ENCODE peak calls at places on chromosomes 2 and 18, in nine cellular contexts. One of them, this sample, is unnamed.
A peak's percentile ranks its signal among the peaks of the same experiment; 100 is the strongest.

GRCh38 chr2:144230057-144230451 is 289.9 kb downstream of the ZEB2 start:
- DNase-seq in left lung: no peak
- DNase-seq in choroid plexus epithelial cell: no peak
- DNase-seq in thoracic aorta: no peak
- DNase-seq in pancreas: no peak
- DNase-seq in AG04449: no peak
- DNase-seq in astrocyte of the spinal cord: no peak
- DNase-seq in fibroblast of lung: peak; percentile 19
- DNase-seq in DND-41: no peak
- DNase-seq in this sample: no peak

GRCh38 chr2:217647925-217648324 is 354.9 kb downstream of the TNS1 start:
- DNase-seq in left lung: no peak
- DNase-seq in choroid plexus epithelial cell: no peak
- DNase-seq in thoracic aorta: no peak
- DNase-seq in pancreas: no peak
- DNase-seq in AG04449: no peak
- DNase-seq in astrocyte of the spinal cord: no peak
- DNase-seq in fibroblast of lung: no peak
- DNase-seq in DND-41: no peak
- DNase-seq in this sample: no peak

GRCh38 chr18:11327656-11328055 is 178.3 kb upstream of the PIEZO2 start:
- DNase-seq in left lung: no peak
- DNase-seq in choroid plexus epithelial cell: peak; percentile 33
- DNase-seq in thoracic aorta: peak; percentile 23
- DNase-seq in pancreas: no peak
- DNase-seq in AG04449: no peak
- DNase-seq in astrocyte of the spinal cord: peak; percentile 60
- DNase-seq in fibroblast of lung: peak; percentile 48
- DNase-seq in DND-41: no peak
- DNase-seq in this sample: no peak

GRCh38 chr2:229539628-229540027 is 174.7 kb downstream of the DNER start:
- DNase-seq in left lung: no peak
- DNase-seq in choroid plexus epithelial cell: peak; percentile 67
- DNase-seq in thoracic aorta: no peak
- DNase-seq in pancreas: no peak
- DNase-seq in AG04449: no peak
- DNase-seq in astrocyte of the spinal cord: peak; percentile 75
- DNase-seq in fibroblast of lung: no peak
- DNase-seq in DND-41: no peak
- DNase-seq in this sample: peak; percentile 44

GRCh38 chr18:57837917-57838548 is 34.9 kb upstream of the ATP8B1 start:
- DNase-seq in left lung: no peak
- DNase-seq in choroid plexus epithelial cell: peak; percentile 66
- DNase-seq in thoracic aorta: no peak
- DNase-seq in pancreas: no peak
- DNase-seq in AG04449: no peak
- DNase-seq in astrocyte of the spinal cord: peak; percentile 8
- DNase-seq in fibroblast of lung: no peak
- DNase-seq in DND-41: no peak
- DNase-seq in this sample: no peak

GRCh38 chr2:211114826-211115450 is 558.5 kb downstream of the CPS1 start:
- DNase-seq in left lung: no peak
- DNase-seq in choroid plexus epithelial cell: peak; percentile 23
- DNase-seq in thoracic aorta: no peak
- DNase-seq in pancreas: no peak
- DNase-seq in AG04449: no peak
- DNase-seq in astrocyte of the spinal cord: peak; percentile 49
- DNase-seq in fibroblast of lung: peak; percentile 0
- DNase-seq in DND-41: no peak
- DNase-seq in this sample: no peak

GRCh38 chr2:183207110-183207509 is 82.9 kb downstream of the NUP35 start:
- DNase-seq in left lung: no peak
- DNase-seq in choroid plexus epithelial cell: peak; percentile 70
- DNase-seq in thoracic aorta: no peak
- DNase-seq in pancreas: no peak
- DNase-seq in AG04449: no peak
- DNase-seq in astrocyte of the spinal cord: peak; percentile 73
- DNase-seq in fibroblast of lung: no peak
- DNase-seq in DND-41: no peak
- DNase-seq in this sample: no peak

GRCh38 chr2:37653805-37654378 is 17.6 kb downstream of the CDC42EP3 start:
- DNase-seq in left lung: peak; percentile 81
- DNase-seq in choroid plexus epithelial cell: no peak
- DNase-seq in thoracic aorta: no peak
- DNase-seq in pancreas: no peak
- DNase-seq in AG04449: no peak
- DNase-seq in astrocyte of the spinal cord: no peak
- DNase-seq in fibroblast of lung: no peak
- DNase-seq in DND-41: no peak
- DNase-seq in this sample: peak; percentile 82

GRCh38 chr2:229920011-229920781 is 1.6 kb downstream of the TRIP12 start:
- DNase-seq in left lung: no peak
- DNase-seq in choroid plexus epithelial cell: peak; percentile 41
- DNase-seq in thoracic aorta: no peak
- DNase-seq in pancreas: no peak
- DNase-seq in AG04449: no peak
- DNase-seq in astrocyte of the spinal cord: peak; percentile 37
- DNase-seq in fibroblast of lung: peak; percentile 5
- DNase-seq in DND-41: peak; percentile 28
- DNase-seq in this sample: no peak

GRCh38 chr2:118459425-118459824 is 371.2 kb downstream of the INSIG2 start:
- DNase-seq in left lung: no peak
- DNase-seq in choroid plexus epithelial cell: no peak
- DNase-seq in thoracic aorta: no peak
- DNase-seq in pancreas: no peak
- DNase-seq in AG04449: no peak
- DNase-seq in astrocyte of the spinal cord: no peak
- DNase-seq in fibroblast of lung: no peak
- DNase-seq in DND-41: no peak
- DNase-seq in this sample: no peak

GRCh38 chr2:75810931-75811330 is 100.2 kb upstream of the GCFC2 start:
- DNase-seq in left lung: no peak
- DNase-seq in choroid plexus epithelial cell: no peak
- DNase-seq in thoracic aorta: no peak
- DNase-seq in pancreas: no peak
- DNase-seq in AG04449: no peak
- DNase-seq in astrocyte of the spinal cord: no peak
- DNase-seq in fibroblast of lung: no peak
- DNase-seq in DND-41: no peak
- DNase-seq in this sample: peak; percentile 70
- H3K4me3 ChIP-seq in left lung: no peak overlapping the region
- H3K4me3 ChIP-seq in choroid plexus epithelial cell: no peak overlapping the region
- H3K4me3 ChIP-seq in thoracic aorta: no peak overlapping the region
- H3K4me3 ChIP-seq in pancreas: no peak overlapping the region
- H3K4me3 ChIP-seq in AG04449: no peak overlapping the region
- H3K4me3 ChIP-seq in astrocyte of the spinal cord: no peak overlapping the region
- H3K4me3 ChIP-seq in fibroblast of lung: no peak overlapping the region
- H3K4me3 ChIP-seq in DND-41: no peak overlapping the region
- H3K4me3 ChIP-seq in this sample: no peak overlapping the region

DNA sequence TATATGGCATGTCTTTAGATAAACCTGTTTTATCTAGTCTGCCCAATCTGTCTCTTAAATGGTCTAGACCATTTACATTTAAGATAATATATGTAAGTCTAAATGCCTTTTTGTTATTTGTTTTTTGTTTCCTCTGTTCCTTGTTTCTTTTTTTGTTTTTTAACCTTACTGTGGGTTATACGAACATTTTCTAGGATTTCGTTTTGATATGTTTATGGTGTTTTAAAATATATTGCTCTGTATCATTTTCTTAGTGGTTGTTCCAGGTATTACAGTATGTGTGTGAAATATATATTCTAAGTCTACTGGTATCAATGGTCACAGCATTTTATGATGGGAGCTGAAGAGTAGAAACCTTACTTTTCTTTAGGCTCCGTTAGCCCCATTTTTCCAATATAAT is 13.4 kb downstream of the BCL2L11 start:
- DNase-seq in left lung: no peak
- DNase-seq in choroid plexus epithelial cell: no peak
- DNase-seq in thoracic aorta: no peak
- DNase-seq in pancreas: no peak
- DNase-seq in AG04449: no peak
- DNase-seq in astrocyte of the spinal cord: no peak
- DNase-seq in fibroblast of lung: no peak
- DNase-seq in DND-41: no peak
- DNase-seq in this sample: no peak
- TF ChIP-seq CTCF in left lung: no peak
- TF ChIP-seq CTCF in choroid plexus epithelial cell: no peak
- TF ChIP-seq CTCF in thoracic aorta: peak; percentile 25
- TF ChIP-seq CTCF in pancreas: peak; percentile 25
- TF ChIP-seq CTCF in AG04449: no peak
- TF ChIP-seq CTCF in astrocyte of the spinal cord: no peak
- TF ChIP-seq CTCF in fibroblast of lung: no peak
- TF ChIP-seq CTCF in DND-41: no peak
- TF ChIP-seq CTCF in this sample: no peak

DNA sequence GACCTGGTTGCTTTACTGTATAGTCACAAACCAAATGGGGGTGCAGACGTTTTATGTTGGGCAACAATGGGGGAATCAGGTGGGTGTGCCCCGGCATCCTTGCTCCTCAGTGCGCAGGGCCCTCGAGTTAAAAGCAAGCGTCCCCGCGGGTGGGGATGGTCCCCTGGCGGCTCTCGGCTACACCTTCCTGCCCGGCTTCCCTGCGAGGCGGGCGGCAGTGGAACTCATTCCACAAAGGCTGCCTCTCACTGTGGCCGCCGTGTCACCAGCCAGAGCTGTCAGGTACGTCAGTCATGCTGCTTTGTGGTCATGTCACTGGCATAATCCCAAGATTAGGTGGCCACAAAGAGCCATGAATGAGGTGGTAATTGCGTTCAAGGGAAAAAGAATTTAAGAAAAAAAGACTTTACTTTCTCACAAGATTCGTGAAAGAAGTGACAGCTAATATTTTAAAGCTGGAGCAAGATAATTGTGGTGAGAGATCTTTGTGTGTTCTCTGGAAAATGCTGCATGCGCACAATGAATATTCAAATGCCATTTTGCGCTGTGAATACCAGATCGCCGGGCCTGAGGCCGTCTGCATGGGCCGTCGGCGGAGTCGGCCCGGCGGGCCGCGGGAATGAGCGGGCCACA is 82.4 kb upstream of the LDLRAD4 start:
- DNase-seq in left lung: peak; percentile 81
- DNase-seq in choroid plexus epithelial cell: peak; percentile 21
- DNase-seq in thoracic aorta: no peak
- DNase-seq in pancreas: no peak
- DNase-seq in AG04449: no peak
- DNase-seq in astrocyte of the spinal cord: peak; percentile 19
- DNase-seq in fibroblast of lung: no peak
- DNase-seq in DND-41: peak; percentile 73
- DNase-seq in this sample: peak; percentile 8
- H3K4me3 ChIP-seq in left lung: peak overlapping the region; percentile 65
- H3K4me3 ChIP-seq in choroid plexus epithelial cell: peak overlapping the region; percentile 60
- H3K4me3 ChIP-seq in thoracic aorta: peak overlapping the region; percentile 83
- H3K4me3 ChIP-seq in pancreas: peak overlapping the region; percentile 51
- H3K4me3 ChIP-seq in AG04449: peak overlapping the region; percentile 59
- H3K4me3 ChIP-seq in astrocyte of the spinal cord: peak overlapping the region; percentile 44
- H3K4me3 ChIP-seq in fibroblast of lung: no peak overlapping the region
- H3K4me3 ChIP-seq in DND-41: peak overlapping the region; percentile 82
- H3K4me3 ChIP-seq in this sample: peak overlapping the region; percentile 47

GRCh38 chr2:108217211-108217610 is 22.6 kb upstream of the SULT1C3 start:
- DNase-seq in left lung: no peak
- DNase-seq in choroid plexus epithelial cell: peak; percentile 23
- DNase-seq in thoracic aorta: no peak
- DNase-seq in pancreas: no peak
- DNase-seq in AG04449: no peak
- DNase-seq in astrocyte of the spinal cord: no peak
- DNase-seq in fibroblast of lung: no peak
- DNase-seq in DND-41: no peak
- DNase-seq in this sample: peak; percentile 59

GRCh38 chr2:108212671-108213070 is 27.1 kb upstream of the SULT1C3 start:
- DNase-seq in left lung: no peak
- DNase-seq in choroid plexus epithelial cell: no peak
- DNase-seq in thoracic aorta: no peak
- DNase-seq in pancreas: no peak
- DNase-seq in AG04449: no peak
- DNase-seq in astrocyte of the spinal cord: no peak
- DNase-seq in fibroblast of lung: no peak
- DNase-seq in DND-41: no peak
- DNase-seq in this sample: peak; percentile 89

GRCh38 chr2:108220191-108220590 is 19.6 kb upstream of the SULT1C3 start:
- DNase-seq in left lung: no peak
- DNase-seq in choroid plexus epithelial cell: no peak
- DNase-seq in thoracic aorta: no peak
- DNase-seq in pancreas: no peak
- DNase-seq in AG04449: no peak
- DNase-seq in astrocyte of the spinal cord: no peak
- DNase-seq in fibroblast of lung: no peak
- DNase-seq in DND-41: no peak
- DNase-seq in this sample: no peak

GRCh38 chr2:108219688-108220087 is 20.1 kb upstream of the SULT1C3 start:
- DNase-seq in left lung: no peak
- DNase-seq in choroid plexus epithelial cell: no peak
- DNase-seq in thoracic aorta: no peak
- DNase-seq in pancreas: peak; percentile 17
- DNase-seq in AG04449: no peak
- DNase-seq in astrocyte of the spinal cord: no peak
- DNase-seq in fibroblast of lung: no peak
- DNase-seq in DND-41: no peak
- DNase-seq in this sample: no peak

GRCh38 chr2:108215794-108216211 is 24.0 kb upstream of the SULT1C3 start:
- DNase-seq in left lung: no peak
- DNase-seq in choroid plexus epithelial cell: peak; percentile 83
- DNase-seq in thoracic aorta: no peak
- DNase-seq in pancreas: peak; percentile 38
- DNase-seq in AG04449: no peak
- DNase-seq in astrocyte of the spinal cord: peak; percentile 42
- DNase-seq in fibroblast of lung: peak; percentile 54
- DNase-seq in DND-41: no peak
- DNase-seq in this sample: peak; percentile 72
- TF ChIP-seq CTCF in left lung: no peak
- TF ChIP-seq CTCF in choroid plexus epithelial cell: peak; percentile 82
- TF ChIP-seq CTCF in thoracic aorta: no peak
- TF ChIP-seq CTCF in pancreas: no peak
- TF ChIP-seq CTCF in AG04449: peak; percentile 49
- TF ChIP-seq CTCF in astrocyte of the spinal cord: peak; percentile 61
- TF ChIP-seq CTCF in fibroblast of lung: peak; percentile 53
- TF ChIP-seq CTCF in DND-41: peak; percentile 42
- TF ChIP-seq CTCF in this sample: peak; percentile 29

DNA sequence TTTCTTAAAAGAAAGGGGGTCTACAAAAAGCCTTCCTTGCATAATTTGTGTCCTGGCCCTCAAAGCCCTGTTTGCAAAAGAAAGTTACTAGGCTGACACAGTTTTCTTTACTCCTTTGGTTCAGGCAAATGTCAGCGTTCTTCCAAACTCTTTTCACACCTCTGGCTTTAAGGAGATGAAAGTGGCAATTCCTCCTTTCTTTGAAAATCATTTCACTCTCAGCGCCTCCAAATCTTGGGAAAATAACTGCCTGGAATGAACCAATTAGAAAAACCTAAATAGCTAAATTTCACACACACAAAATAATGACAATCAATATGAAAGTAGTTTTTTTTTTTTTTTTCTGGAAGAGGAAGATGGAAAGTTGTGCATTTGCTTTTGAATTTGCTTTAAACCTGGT is 1.6 kb downstream of the MEIS1 start:
- DNase-seq in left lung: no peak
- DNase-seq in choroid plexus epithelial cell: no peak
- DNase-seq in thoracic aorta: no peak
- DNase-seq in pancreas: no peak
- DNase-seq in AG04449: no peak
- DNase-seq in astrocyte of the spinal cord: peak; percentile 32
- DNase-seq in fibroblast of lung: no peak
- DNase-seq in DND-41: no peak
- DNase-seq in this sample: no peak
- H3K4me3 ChIP-seq in left lung: peak overlapping the region; percentile 56
- H3K4me3 ChIP-seq in choroid plexus epithelial cell: peak overlapping the region; percentile 73
- H3K4me3 ChIP-seq in thoracic aorta: peak overlapping the region; percentile 75
- H3K4me3 ChIP-seq in pancreas: peak overlapping the region; percentile 43
- H3K4me3 ChIP-seq in AG04449: peak overlapping the region; percentile 67
- H3K4me3 ChIP-seq in astrocyte of the spinal cord: peak overlapping the region; percentile 62
- H3K4me3 ChIP-seq in fibroblast of lung: peak overlapping the region; percentile 100
- H3K4me3 ChIP-seq in DND-41: no peak overlapping the region
- H3K4me3 ChIP-seq in this sample: peak overlapping the region; percentile 86

GRCh38 chr2:6452702-6453481 is 412.8 kb downstream of the CMPK2 start:
- DNase-seq in left lung: no peak
- DNase-seq in choroid plexus epithelial cell: peak; percentile 17
- DNase-seq in thoracic aorta: no peak
- DNase-seq in pancreas: no peak
- DNase-seq in AG04449: no peak
- DNase-seq in astrocyte of the spinal cord: peak; percentile 3
- DNase-seq in fibroblast of lung: no peak
- DNase-seq in DND-41: no peak
- DNase-seq in this sample: no peak
- TF ChIP-seq CTCF in left lung: no peak
- TF ChIP-seq CTCF in choroid plexus epithelial cell: peak; percentile 29
- TF ChIP-seq CTCF in thoracic aorta: no peak
- TF ChIP-seq CTCF in pancreas: no peak
- TF ChIP-seq CTCF in AG04449: no peak
- TF ChIP-seq CTCF in astrocyte of the spinal cord: no peak
- TF ChIP-seq CTCF in fibroblast of lung: no peak
- TF ChIP-seq CTCF in DND-41: peak; percentile 32
- TF ChIP-seq CTCF in this sample: no peak

This sample was measured in bronchial epithelial cell.